ENCODE peak calls at places on chromosomes 4 and X, in six cellular contexts. Z is lower lobe of right lung; N is ovary; F is cardiac muscle cell; X is heart right ventricle; U is CD8-positive, alpha-beta memory T cell. J is an unnamed sample. For H3K27me3 and H3K4me1, the result is how much of the 10 kb centered on the place peaks cover.

GRCh38 chr4:2812985-2813384 is 20.1 kb downstream of the SH3BP2 start:
- DNase-seq in Z (no peak), N (no peak), F (no peak), X (no peak), U (no peak), J (no peak)

GRCh38 chr4:8153441-8153840 is 5.2 kb downstream of the ABLIM2 start:
- DNase-seq in Z (no peak), N (no peak), F (no peak), X (peak), U (no peak), J (peak)

GRCh38 chr4:76984127-76984526 is 34.6 kb downstream of the SEPTIN11 start:
- DNase-seq in Z (no peak), N (no peak), F (no peak), X (no peak), U (no peak), J (no peak)

GRCh38 chr4:85925071-85925470 is 434.8 kb downstream of the MAPK10 start:
- DNase-seq in Z (no peak), N (no peak), F (no peak), X (no peak), U (no peak), J (no peak)

GRCh38 chrX:3713225-3713936 is at the start of gene PRKX:
- DNase-seq in Z (peak), N (peak), F (peak), X (peak), U (peak), J (peak)

GRCh38 chr4:185709802-185710486 is 102.0 kb downstream of the SORBS2 start:
- DNase-seq in Z (no peak), N (no peak), F (no peak), X (no peak), U (no peak), J (no peak)

GRCh38 chr4:36196145-36196925 is 48.0 kb downstream of the ARAP2 start:
- DNase-seq in Z (no peak), N (no peak), F (no peak), X (no peak), U (no peak), J (no peak)

GRCh38 chrX:134585446-134585845 is 72.8 kb downstream of the PLAC1 start:
- DNase-seq in Z (no peak), N (no peak), F (no peak), X (no peak), U (no peak), J (no peak)

GRCh38 chrX:68868902-68869800 is 40.3 kb downstream of the EFNB1 start:
- DNase-seq in Z (no peak), N (no peak), F (no peak), X (no peak), U (no peak), J (no peak)

GRCh38 chr4:2798399-2799301 is 5.8 kb downstream of the SH3BP2 start:
- DNase-seq in Z (peak), N (peak), F (no peak), X (peak), U (peak), J (peak)

GRCh38 chr4:129138762-129139496 is 43.0 kb downstream of the C4orf33 start:
- DNase-seq in Z (no peak), N (no peak), F (no peak), X (no peak), U (no peak), J (no peak)

GRCh38 chrX:17170973-17171372 is 204.0 kb upstream of the NHS start:
- DNase-seq in Z (no peak), N (peak), F (no peak), X (no peak), U (no peak), J (no peak)

GRCh38 chr4:163331629-163332360 is 601 bp downstream of the NPY1R start:
- DNase-seq in Z (peak), N (peak), F (peak), X (peak), U (no peak), J (peak)

GRCh38 chr4:158053086-158053485 is 119.7 kb downstream of the GASK1B start:
- DNase-seq in Z (no peak), N (no peak), F (no peak), X (no peak), U (no peak), J (no peak)

GRCh38 chr4:101651778-101652177 is 138.8 kb upstream of the BANK1 start:
- DNase-seq in Z (no peak), N (no peak), F (peak), X (peak), U (no peak), J (peak)

GRCh38 chr4:3212391-3213100 is 36.4 kb upstream of the MSANTD1 start:
- DNase-seq in Z (no peak), N (peak), F (no peak), X (no peak), U (no peak), J (no peak)

GRCh38 chr4:4694296-4694772 is 152.5 kb upstream of the STX18 start:
- DNase-seq in Z (no peak), N (peak), F (peak), X (peak), U (no peak), J (no peak)

GRCh38 chr4:10205223-10205622 is 88.6 kb upstream of the WDR1 start:
- DNase-seq in Z (no peak), N (no peak), F (no peak), X (no peak), U (no peak), J (no peak)

GRCh38 chr4:168694669-168695068 is 197.8 kb downstream of the PALLD start:
- DNase-seq in Z (no peak), N (no peak), F (no peak), X (no peak), U (no peak), J (no peak)

GRCh38 chr4:106062452-106062875 is 167.2 kb downstream of the NPNT start:
- DNase-seq in Z (no peak), N (no peak), F (no peak), X (no peak), U (no peak), J (no peak)

GRCh38 chrX:153828723-153829548 is 1.4 kb downstream of the PDZD4 start:
- DNase-seq in Z (no peak), N (no peak), F (peak), X (no peak), U (no peak), J (no peak)

GRCh38 chrX:123803331-123803983 is 56.4 kb upstream of the XIAP start:
- DNase-seq in Z (no peak), N (no peak), F (peak), X (no peak), U (peak), J (peak)

GRCh38 chr4:97585274-97585673 is 558.0 kb downstream of the STPG2 start:
- DNase-seq in Z (no peak), N (no peak), F (no peak), X (no peak), U (no peak), J (no peak)

GRCh38 chr4:59689149-59689548 is 1511.0 kb upstream of the ADGRL3 start:
- DNase-seq in Z (no peak), N (no peak), F (no peak), X (no peak), U (no peak), J (no peak)

GRCh38 chr4:37825943-37826281 is 574 bp upstream of the PGM2 start:
- DNase-seq in Z (no peak), N (no peak), F (no peak), X (no peak), U (no peak), J (no peak)

GRCh38 chr4:157389751-157390150 is 169.2 kb downstream of the GRIA2 start:
- DNase-seq in Z (no peak), N (no peak), F (no peak), X (no peak), U (no peak), J (no peak)

GRCh38 chr4:21949073-21949457 is 493 bp upstream of the KCNIP4 start:
- DNase-seq in Z (no peak), N (peak), F (peak), X (peak), U (no peak), J (no peak)
- H3K27me3 ChIP-seq in Z (under half), N (under half), F (half or more), X (under half), U (under half), J (under half)

GRCh38 chrX:131841496-131842410 is 181.3 kb upstream of the STK26 start:
- DNase-seq in Z (no peak), N (no peak), F (peak), X (no peak), U (peak), J (peak)
- H3K4me1 ChIP-seq in Z (under half), N (under half), F (under half), X (under half), U (under half), J (under half)

DNA sequence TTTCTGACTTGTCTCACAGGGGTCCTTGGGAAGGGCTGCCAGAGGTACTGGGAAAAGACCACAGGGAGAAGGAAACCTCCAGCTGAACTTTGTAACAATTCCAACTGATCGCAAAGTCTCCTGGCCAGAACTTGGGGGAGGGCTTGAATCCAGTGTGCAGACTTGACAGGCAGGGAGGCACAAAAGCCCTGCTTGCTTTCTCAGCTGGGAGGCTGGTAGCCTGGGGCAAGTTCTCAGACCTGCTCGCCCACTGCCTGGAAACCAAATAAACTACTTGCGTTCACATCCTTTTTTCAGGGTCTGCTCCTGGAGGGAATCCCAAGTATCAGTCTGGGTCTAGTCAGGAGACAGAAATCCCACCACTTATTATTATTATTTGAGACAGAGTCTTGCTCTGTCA is 48.0 kb upstream of the CASK start:
- DNase-seq in Z (no peak), N (no peak), F (no peak), X (no peak), U (no peak), J (no peak)
- H3K27me3 ChIP-seq in Z (under half), N (under half), F (under half), X (under half), U (under half), J (under half)

GRCh38 chr4:25863347-25863784 is 578 bp upstream of the SEL1L3 start:
- DNase-seq in Z (peak), N (no peak), F (peak), X (peak), U (no peak), J (no peak)
- H3K4me1 ChIP-seq in Z (under half), N (under half), F (under half), X (under half), U (under half), J (under half)

GRCh38 chrX:15495801-15496200 is 2.7 kb upstream of the PIR start:
- DNase-seq in Z (no peak), N (no peak), F (no peak), X (no peak), U (no peak), J (no peak)

GRCh38 chrX:15496809-15497208 is 3.7 kb upstream of the PIR start:
- DNase-seq in Z (no peak), N (no peak), F (no peak), X (no peak), U (no peak), J (no peak)

GRCh38 chrX:15500497-15500966 is at the start of gene BMX:
- DNase-seq in Z (peak), N (no peak), F (no peak), X (peak), U (no peak), J (peak)

GRCh38 chrX:15498741-15499140 is 1.9 kb upstream of the BMX start:
- DNase-seq in Z (no peak), N (no peak), F (no peak), X (no peak), U (no peak), J (no peak)

GRCh38 chrX:15497865-15498264 is 2.7 kb upstream of the BMX start:
- DNase-seq in Z (no peak), N (no peak), F (peak), X (peak), U (peak), J (peak)
- H3K27me3 ChIP-seq in Z (under half), N (under half), F (under half), X (under half), U (under half), J (under half)

DNA sequence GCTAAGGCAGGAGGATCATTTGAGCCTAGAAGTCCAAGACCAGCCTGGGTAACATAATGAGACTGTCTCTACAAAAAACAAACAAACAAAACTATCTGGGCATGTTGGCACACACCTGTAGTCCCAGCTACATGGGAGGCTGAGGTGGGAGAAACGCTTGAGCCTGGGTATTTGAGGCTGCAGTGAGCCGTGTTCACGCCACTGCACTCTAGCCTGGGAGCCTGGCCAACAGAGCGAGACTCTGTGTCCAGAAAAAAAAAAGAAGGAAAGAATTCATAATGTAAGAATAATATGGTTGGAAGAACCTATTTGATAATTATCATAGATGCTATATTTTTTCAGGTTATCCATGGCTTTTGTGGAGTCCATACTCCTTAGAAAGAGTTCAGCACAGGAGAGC is 26.0 kb upstream of the DCHS2 start:
- DNase-seq in Z (no peak), N (no peak), F (no peak), X (no peak), U (no peak), J (peak)
- H3K4me1 ChIP-seq in Z (under half), N (under half), F (under half), X (under half), U (under half), J (under half)